ENCODE peak calls at places on chromosomes 6 and 20, in eight cellular contexts. One of them, this sample, is unnamed.

GRCh38 chr6:18978330-18979128 is 591.4 kb downstream of the RNF144B start:
- DNase-seq in lower leg skin: no peak
- DNase-seq in tibial nerve: no peak
- DNase-seq in spleen: no peak
- DNase-seq in stomach: no peak
- DNase-seq in breast epithelium: no peak
- DNase-seq in IMR-90: no peak
- DNase-seq in esophagus squamous epithelium: no peak
- DNase-seq in this sample: no peak

GRCh38 chr6:134245691-134246090 is 72.2 kb downstream of the SGK1 start:
- DNase-seq in stomach: no peak
- DNase-seq in spleen: no peak
- DNase-seq in breast epithelium: no peak
- DNase-seq in lower leg skin: no peak
- DNase-seq in IMR-90: no peak
- DNase-seq in tibial nerve: no peak
- DNase-seq in esophagus squamous epithelium: no peak
- DNase-seq in this sample: no peak

GRCh38 chr20:40750541-40750940 is 61.5 kb upstream of the MAFB start:
- DNase-seq in stomach: no peak
- DNase-seq in esophagus squamous epithelium: no peak
- DNase-seq in spleen: no peak
- DNase-seq in tibial nerve: no peak
- DNase-seq in IMR-90: no peak
- DNase-seq in lower leg skin: no peak
- DNase-seq in breast epithelium: no peak
- DNase-seq in this sample: no peak

GRCh38 chr20:17833036-17833674 is 133.4 kb downstream of the BANF2 start:
- DNase-seq in esophagus squamous epithelium: no peak
- DNase-seq in tibial nerve: no peak
- DNase-seq in breast epithelium: no peak
- DNase-seq in lower leg skin: no peak
- DNase-seq in stomach: no peak
- DNase-seq in spleen: no peak
- DNase-seq in IMR-90: peak
- DNase-seq in this sample: peak

GRCh38 chr6:16676376-16676775 is 84.9 kb downstream of the ATXN1 start:
- DNase-seq in esophagus squamous epithelium: no peak
- DNase-seq in breast epithelium: no peak
- DNase-seq in stomach: no peak
- DNase-seq in lower leg skin: no peak
- DNase-seq in tibial nerve: no peak
- DNase-seq in IMR-90: no peak
- DNase-seq in spleen: no peak
- DNase-seq in this sample: no peak

GRCh38 chr20:32050851-32051556 is 1.0 kb upstream of the HCK start:
- DNase-seq in stomach: no peak
- DNase-seq in breast epithelium: no peak
- DNase-seq in spleen: peak
- DNase-seq in tibial nerve: no peak
- DNase-seq in lower leg skin: peak
- DNase-seq in esophagus squamous epithelium: no peak
- DNase-seq in IMR-90: no peak
- DNase-seq in this sample: peak

GRCh38 chr20:46053416-46053815 is 24.4 kb downstream of the SLC12A5 start:
- DNase-seq in esophagus squamous epithelium: no peak
- DNase-seq in stomach: no peak
- DNase-seq in breast epithelium: no peak
- DNase-seq in tibial nerve: no peak
- DNase-seq in IMR-90: no peak
- DNase-seq in lower leg skin: no peak
- DNase-seq in spleen: no peak
- DNase-seq in this sample: peak

GRCh38 chr6:152720964-152721363 is 23.3 kb downstream of the MYCT1 start:
- DNase-seq in tibial nerve: no peak
- DNase-seq in esophagus squamous epithelium: no peak
- DNase-seq in IMR-90: peak
- DNase-seq in stomach: no peak
- DNase-seq in breast epithelium: no peak
- DNase-seq in spleen: no peak
- DNase-seq in lower leg skin: no peak
- DNase-seq in this sample: no peak

GRCh38 chr6:105346052-105346451 is 56.8 kb downstream of the PREP start:
- DNase-seq in stomach: no peak
- DNase-seq in tibial nerve: no peak
- DNase-seq in esophagus squamous epithelium: no peak
- DNase-seq in lower leg skin: no peak
- DNase-seq in spleen: no peak
- DNase-seq in breast epithelium: no peak
- DNase-seq in IMR-90: peak
- DNase-seq in this sample: no peak

GRCh38 chr20:36314734-36315544 is 8.8 kb downstream of the DLGAP4 start:
- DNase-seq in breast epithelium: peak
- DNase-seq in tibial nerve: no peak
- DNase-seq in spleen: peak
- DNase-seq in stomach: no peak
- DNase-seq in lower leg skin: no peak
- DNase-seq in esophagus squamous epithelium: no peak
- DNase-seq in IMR-90: no peak
- DNase-seq in this sample: peak

DNA sequence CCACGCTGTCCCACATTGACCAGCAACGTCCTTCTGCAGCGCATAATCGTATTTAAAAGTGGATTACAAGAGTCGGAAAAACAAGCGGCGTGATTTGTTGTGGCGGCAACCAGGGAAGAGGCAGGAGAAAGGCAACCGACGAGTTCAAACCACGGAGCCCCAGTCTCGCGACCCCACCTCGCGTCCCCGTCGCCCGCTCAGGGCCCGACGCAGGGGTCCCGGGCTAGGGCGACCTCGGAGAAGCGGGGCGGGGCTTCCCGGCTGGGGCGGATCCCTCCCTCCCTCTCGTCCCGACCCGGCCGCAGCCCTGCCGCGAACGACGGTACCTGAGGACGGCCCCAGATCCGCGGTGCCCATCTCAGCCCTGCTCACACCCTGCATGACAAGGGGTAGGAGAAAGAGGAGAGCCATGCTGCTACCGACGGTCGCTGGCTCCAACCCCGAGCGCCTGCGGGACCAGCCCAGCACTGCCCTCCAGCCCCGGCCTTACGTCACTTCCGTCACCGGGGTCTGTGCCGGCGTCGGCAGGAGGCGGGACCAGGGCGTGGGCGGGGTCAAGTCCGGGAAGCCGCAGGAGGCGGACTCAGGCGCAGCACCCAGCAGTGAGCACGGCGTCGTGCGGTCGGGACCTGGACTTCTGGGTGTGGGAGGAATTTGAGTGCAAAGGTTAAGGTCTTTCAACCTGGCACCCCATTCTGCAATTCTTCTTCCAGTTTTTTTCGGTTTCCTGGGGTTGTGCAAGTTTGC is at the start of gene IFNGR1:
- DNase-seq in lower leg skin: peak
- DNase-seq in stomach: peak
- DNase-seq in IMR-90: peak
- DNase-seq in tibial nerve: peak
- DNase-seq in breast epithelium: peak
- DNase-seq in esophagus squamous epithelium: peak
- DNase-seq in spleen: peak
- DNase-seq in this sample: peak
- TF ChIP-seq POLR2A in lower leg skin: no peak
- TF ChIP-seq POLR2A in stomach: peak
- TF ChIP-seq POLR2A in IMR-90: peak
- TF ChIP-seq POLR2A in tibial nerve: peak
- TF ChIP-seq POLR2A in breast epithelium: peak
- TF ChIP-seq POLR2A in esophagus squamous epithelium: peak
- TF ChIP-seq POLR2A in spleen: peak
- TF ChIP-seq POLR2A in this sample: peak

GRCh38 chr6:12296255-12296573 is 6.1 kb downstream of the EDN1 start:
- DNase-seq in stomach: peak
- DNase-seq in tibial nerve: peak
- DNase-seq in IMR-90: peak
- DNase-seq in esophagus squamous epithelium: no peak
- DNase-seq in spleen: no peak
- DNase-seq in breast epithelium: no peak
- DNase-seq in lower leg skin: peak
- DNase-seq in this sample: no peak

GRCh38 chr6:12298995-12299394 is 8.8 kb downstream of the EDN1 start:
- DNase-seq in esophagus squamous epithelium: no peak
- DNase-seq in lower leg skin: no peak
- DNase-seq in spleen: no peak
- DNase-seq in tibial nerve: no peak
- DNase-seq in breast epithelium: no peak
- DNase-seq in IMR-90: no peak
- DNase-seq in stomach: no peak
- DNase-seq in this sample: no peak

GRCh38 chr6:12296604-12297003 is 6.4 kb downstream of the EDN1 start:
- DNase-seq in esophagus squamous epithelium: no peak
- DNase-seq in breast epithelium: no peak
- DNase-seq in spleen: no peak
- DNase-seq in stomach: no peak
- DNase-seq in tibial nerve: no peak
- DNase-seq in lower leg skin: no peak
- DNase-seq in IMR-90: no peak
- DNase-seq in this sample: no peak

GRCh38 chr6:12298017-12298958 is 8.1 kb downstream of the EDN1 start:
- DNase-seq in IMR-90: no peak
- DNase-seq in esophagus squamous epithelium: no peak
- DNase-seq in tibial nerve: no peak
- DNase-seq in spleen: no peak
- DNase-seq in lower leg skin: no peak
- DNase-seq in stomach: no peak
- DNase-seq in breast epithelium: no peak
- DNase-seq in this sample: no peak

DNA sequence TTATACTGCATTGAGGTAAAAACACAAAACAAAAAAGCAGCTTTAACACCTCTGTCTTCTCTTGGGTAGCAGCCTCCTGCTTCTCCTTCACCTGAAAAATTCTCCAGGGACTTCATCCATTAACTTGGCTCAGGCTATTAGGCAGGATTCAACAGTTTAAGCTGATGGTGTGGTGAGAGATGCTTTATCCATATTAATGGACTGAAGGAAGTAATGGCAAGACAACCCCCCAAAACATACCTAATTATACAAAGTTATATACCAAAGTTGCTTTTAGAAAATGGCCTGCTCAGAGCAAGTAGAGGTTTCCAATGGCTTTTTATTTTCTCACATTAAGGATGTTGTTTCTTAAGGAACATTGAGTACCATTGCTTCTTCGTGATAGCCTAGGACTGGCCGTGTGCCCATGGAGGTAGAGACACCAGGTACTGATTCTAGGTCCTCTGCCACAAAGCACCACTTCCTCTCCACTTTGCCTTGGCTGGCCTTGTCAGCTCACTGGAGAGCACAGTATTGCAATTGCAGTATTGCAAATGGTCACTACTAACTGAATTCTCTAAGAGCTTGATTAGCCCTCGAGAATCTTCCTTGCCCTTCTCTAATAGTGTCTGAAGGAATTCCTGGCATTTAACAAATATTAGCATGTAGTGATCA is 7.3 kb downstream of the EDN1 start:
- DNase-seq in tibial nerve: no peak
- DNase-seq in esophagus squamous epithelium: no peak
- DNase-seq in breast epithelium: no peak
- DNase-seq in stomach: no peak
- DNase-seq in IMR-90: no peak
- DNase-seq in spleen: no peak
- DNase-seq in lower leg skin: no peak
- DNase-seq in this sample: no peak
- TF ChIP-seq POLR2A in tibial nerve: no peak
- TF ChIP-seq POLR2A in esophagus squamous epithelium: no peak
- TF ChIP-seq POLR2A in breast epithelium: no peak
- TF ChIP-seq POLR2A in stomach: no peak
- TF ChIP-seq POLR2A in IMR-90: no peak
- TF ChIP-seq POLR2A in spleen: no peak
- TF ChIP-seq POLR2A in lower leg skin: no peak
- TF ChIP-seq POLR2A in this sample: no peak

GRCh38 chr6:168784426-168784825 is 343.4 kb downstream of the SMOC2 start:
- DNase-seq in stomach: no peak
- DNase-seq in spleen: no peak
- DNase-seq in breast epithelium: no peak
- DNase-seq in esophagus squamous epithelium: no peak
- DNase-seq in IMR-90: no peak
- DNase-seq in tibial nerve: no peak
- DNase-seq in lower leg skin: no peak
- DNase-seq in this sample: no peak

GRCh38 chr6:168789699-168790098 is 348.7 kb downstream of the SMOC2 start:
- DNase-seq in tibial nerve: no peak
- DNase-seq in stomach: no peak
- DNase-seq in lower leg skin: no peak
- DNase-seq in esophagus squamous epithelium: no peak
- DNase-seq in breast epithelium: no peak
- DNase-seq in spleen: no peak
- DNase-seq in IMR-90: no peak
- DNase-seq in this sample: no peak

GRCh38 chr6:168782211-168782729 is 341.3 kb downstream of the SMOC2 start:
- DNase-seq in stomach: no peak
- DNase-seq in IMR-90: no peak
- DNase-seq in lower leg skin: no peak
- DNase-seq in spleen: no peak
- DNase-seq in tibial nerve: no peak
- DNase-seq in breast epithelium: no peak
- DNase-seq in esophagus squamous epithelium: no peak
- DNase-seq in this sample: no peak

GRCh38 chr6:168791916-168792315 is 350.9 kb downstream of the SMOC2 start:
- DNase-seq in lower leg skin: no peak
- DNase-seq in esophagus squamous epithelium: no peak
- DNase-seq in tibial nerve: no peak
- DNase-seq in IMR-90: no peak
- DNase-seq in stomach: no peak
- DNase-seq in spleen: no peak
- DNase-seq in breast epithelium: no peak
- DNase-seq in this sample: no peak

GRCh38 chr6:168785720-168786511 is 344.9 kb downstream of the SMOC2 start:
- DNase-seq in stomach: no peak
- DNase-seq in breast epithelium: no peak
- DNase-seq in lower leg skin: no peak
- DNase-seq in IMR-90: no peak
- DNase-seq in spleen: no peak
- DNase-seq in esophagus squamous epithelium: no peak
- DNase-seq in tibial nerve: no peak
- DNase-seq in this sample: no peak
- TF ChIP-seq POLR2A in stomach: no peak
- TF ChIP-seq POLR2A in breast epithelium: no peak
- TF ChIP-seq POLR2A in lower leg skin: no peak
- TF ChIP-seq POLR2A in IMR-90: no peak
- TF ChIP-seq POLR2A in spleen: no peak
- TF ChIP-seq POLR2A in esophagus squamous epithelium: no peak
- TF ChIP-seq POLR2A in tibial nerve: no peak
- TF ChIP-seq POLR2A in this sample: no peak

DNA sequence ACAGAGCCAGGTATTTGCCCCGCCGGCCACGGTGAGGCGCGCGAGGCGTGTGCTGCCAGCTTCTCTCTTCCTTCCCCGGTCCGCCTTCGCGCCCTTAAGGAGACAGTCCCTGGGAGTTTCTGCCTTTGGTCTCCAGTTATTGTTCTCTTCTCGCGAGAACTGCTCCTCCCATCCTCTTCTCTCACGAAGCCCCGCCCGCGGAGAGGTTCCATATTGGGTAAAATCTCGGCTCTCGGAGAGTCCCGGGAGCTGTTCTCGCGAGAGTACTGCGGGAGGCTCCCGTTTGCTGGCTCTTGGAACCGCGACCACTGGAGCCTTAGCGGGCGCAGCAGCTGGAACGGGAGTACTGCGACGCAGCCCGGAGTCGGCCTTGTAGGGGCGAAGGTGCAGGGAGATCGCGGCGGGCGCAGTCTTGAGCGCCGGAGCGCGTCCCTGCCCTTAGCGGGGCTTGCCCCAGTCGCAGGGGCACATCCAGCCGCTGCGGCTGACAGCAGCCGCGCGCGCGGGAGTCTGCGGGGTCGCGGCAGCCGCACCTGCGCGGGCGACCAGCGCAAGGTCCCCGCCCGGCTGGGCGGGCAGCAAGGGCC is at the start of gene MAPK14:
- DNase-seq in spleen: peak
- DNase-seq in breast epithelium: peak
- DNase-seq in lower leg skin: peak
- DNase-seq in esophagus squamous epithelium: peak
- DNase-seq in stomach: peak
- DNase-seq in IMR-90: peak
- DNase-seq in tibial nerve: peak
- DNase-seq in this sample: peak
- TF ChIP-seq POLR2A in spleen: peak
- TF ChIP-seq POLR2A in breast epithelium: peak
- TF ChIP-seq POLR2A in lower leg skin: no peak
- TF ChIP-seq POLR2A in esophagus squamous epithelium: peak
- TF ChIP-seq POLR2A in stomach: peak
- TF ChIP-seq POLR2A in IMR-90: peak
- TF ChIP-seq POLR2A in tibial nerve: peak
- TF ChIP-seq POLR2A in this sample: peak